ENCODE peak calls at places on chromosomes 11 and 22, in four cellular contexts. Y, R, M and I are unnamed samples.

GRCh38 chr22:49480340-49480739 is 347.3 kb downstream of the BRD1 start:
- DNase-seq in Y (no peak), R (no peak), M (no peak), I (no peak)

GRCh38 chr22:42376721-42377177 is 55.5 kb downstream of the NFAM1 start:
- DNase-seq in Y (no peak), R (peak; percentile 70), M (no peak), I (no peak)

GRCh38 chr11:118415051-118415738 is 13.8 kb downstream of the ATP5MG start:
- DNase-seq in Y (no peak), R (no peak), M (no peak), I (no peak)

GRCh38 chr11:92440701-92441338 is 216.2 kb downstream of the FAT3 start:
- DNase-seq in Y (peak; percentile 16), R (no peak), M (no peak), I (no peak)

GRCh38 chr22:20464096-20464614 is 26.5 kb upstream of the SCARF2 start:
- DNase-seq in Y (no peak), R (no peak), M (no peak), I (no peak)

GRCh38 chr22:20751185-20751851 is 22.6 kb upstream of the SERPIND1 start:
- DNase-seq in Y (no peak), R (no peak), M (no peak), I (no peak)

GRCh38 chr11:9524001-9524400 is 49.5 kb upstream of the WEE1 start:
- DNase-seq in Y (no peak), R (no peak), M (no peak), I (no peak)

GRCh38 chr11:66136752-66137123 is 66.7 kb downstream of the PACS1 start:
- DNase-seq in Y (no peak), R (no peak), M (peak; percentile 32), I (peak; percentile 55)

GRCh38 chr11:117827521-117828511 is 3.3 kb upstream of the FXYD2 start:
- DNase-seq in Y (no peak), R (peak; percentile 14), M (no peak), I (no peak)

GRCh38 chr11:2310786-2311455 is 9.1 kb downstream of the TSPAN32 start:
- DNase-seq in Y (no peak), R (no peak), M (no peak), I (no peak)

GRCh38 chr11:133253570-133253969 is 278.7 kb downstream of the OPCML start:
- DNase-seq in Y (no peak), R (no peak), M (no peak), I (no peak)

GRCh38 chr11:78138694-78139421 is 568 bp downstream of the ALG8 start:
- DNase-seq in Y (peak; percentile 56), R (peak; percentile 50), M (peak; percentile 63), I (peak; percentile 22)

GRCh38 chr11:86559311-86559945 is 113.0 kb downstream of the ME3 start:
- DNase-seq in Y (peak; percentile 31), R (no peak), M (peak; percentile 95), I (peak; percentile 43)

GRCh38 chr11:843818-844692 is 1.4 kb downstream of the TSPAN4 start:
- DNase-seq in Y (peak; percentile 68), R (peak; percentile 84), M (peak; percentile 63), I (peak; percentile 92)

GRCh38 chr11:121415861-121416260 is 36.3 kb upstream of the SORL1 start:
- DNase-seq in Y (peak; percentile 16), R (peak; percentile 81), M (peak; percentile 68), I (peak; percentile 92)

GRCh38 chr11:24295360-24295759 is 201.5 kb upstream of the LUZP2 start:
- DNase-seq in Y (no peak), R (no peak), M (no peak), I (no peak)

GRCh38 chr11:8097062-8097814 is 16.2 kb downstream of the TUB start:
- DNase-seq in Y (no peak), R (no peak), M (no peak), I (no peak)

GRCh38 chr22:17786435-17787158 is 12.3 kb upstream of the BID start:
- DNase-seq in Y (no peak), R (no peak), M (no peak), I (peak; percentile 76)

GRCh38 chr11:33329705-33330329 is 72.6 kb downstream of the HIPK3 start:
- DNase-seq in Y (peak; percentile 92), R (peak; percentile 53), M (peak; percentile 74), I (peak; percentile 68)

GRCh38 chr11:46247664-46248063 is 29.8 kb upstream of the CREB3L1 start:
- DNase-seq in Y (peak; percentile 80), R (peak; percentile 78), M (peak; percentile 71), I (peak; percentile 82)

GRCh38 chr11:93089474-93090102 is 108.2 kb downstream of the SLC36A4 start:
- DNase-seq in Y (peak; percentile 79), R (peak; percentile 38), M (peak; percentile 61), I (peak; percentile 72)

GRCh38 chr11:128759597-128759996 is 65.7 kb downstream of the FLI1 start:
- DNase-seq in Y (no peak), R (no peak), M (no peak), I (no peak)

GRCh38 chr22:19121631-19122142 is 525 bp downstream of the DGCR2 start:
- DNase-seq in Y (peak; percentile 34), R (peak; percentile 59), M (no peak), I (peak; percentile 52)

GRCh38 chr22:32340437-32340836 is 17.2 kb upstream of the RFPL3 start:
- DNase-seq in Y (no peak), R (no peak), M (no peak), I (no peak)

GRCh38 chr11:9076661-9077060 is 14.7 kb downstream of the SCUBE2 start:
- DNase-seq in Y (no peak), R (no peak), M (peak; percentile 55), I (no peak)

GRCh38 chr22:17960695-17961442 is 63.5 kb downstream of the MICAL3 start:
- DNase-seq in Y (no peak), R (no peak), M (no peak), I (no peak)

GRCh38 chr11:16759857-16760256 is 21.4 kb downstream of the C11orf58 start:
- DNase-seq in Y (no peak), R (no peak), M (no peak), I (no peak)

GRCh38 chr11:26626346-26626745 is 54.3 kb upstream of the MUC15 start:
- DNase-seq in Y (peak; percentile 47), R (no peak), M (peak; percentile 71), I (peak; percentile 9)

GRCh38 chr11:12505183-12505582 is 127.8 kb downstream of the PARVA start:
- DNase-seq in Y (no peak), R (no peak), M (no peak), I (no peak)

GRCh38 chr11:130371004-130371590 is 56.4 kb upstream of the ZBTB44 start:
- DNase-seq in Y (no peak), R (no peak), M (peak; percentile 41), I (no peak)

GRCh38 chr22:37274380-37274862 is 7.9 kb upstream of the CYTH4 start:
- DNase-seq in Y (no peak), R (peak; percentile 36), M (no peak), I (no peak)

GRCh38 chr11:67056640-67057409 is at the start of gene RHOD:
- DNase-seq in Y (no peak), R (peak; percentile 61), M (no peak), I (peak; percentile 61)

GRCh38 chr11:73477518-73477917 is 101.3 kb downstream of the RELT start:
- DNase-seq in Y (no peak), R (no peak), M (no peak), I (no peak)

GRCh38 chr11:62602141-62603071 is 741 bp upstream of the MTA2 start:
- DNase-seq in Y (peak; percentile 81), R (peak; percentile 80), M (no peak), I (no peak)

GRCh38 chr11:59728913-59729312 is 15.3 kb upstream of the OR10V1 start:
- DNase-seq in Y (no peak), R (no peak), M (peak; percentile 16), I (no peak)

GRCh38 chr22:22348127-22348814 is 103.7 kb downstream of the VPREB1 start:
- DNase-seq in Y (peak; percentile 24), R (no peak), M (peak; percentile 7), I (peak; percentile 14)

GRCh38 chr11:61922539-61922938 is 5.2 kb upstream of the RAB3IL1 start:
- DNase-seq in Y (peak; percentile 97), R (peak; percentile 69), M (no peak), I (no peak)

GRCh38 chr22:31075961-31076360 is 5.2 kb upstream of the SMTN start:
- DNase-seq in Y (no peak), R (peak; percentile 72), M (no peak), I (no peak)

GRCh38 chr11:118921121-118921928 is 4.4 kb downstream of the BCL9L start:
- DNase-seq in Y (peak; percentile 84), R (peak; percentile 68), M (peak; percentile 83), I (peak; percentile 98)

GRCh38 chr22:45263790-45264269 is 20.9 kb upstream of the UPK3A start:
- DNase-seq in Y (no peak), R (peak; percentile 63), M (peak; percentile 80), I (peak; percentile 75)
- TF ChIP-seq CTCF in Y (no peak), R (peak; percentile 44), M (peak; percentile 85), I (peak; percentile 63)

GRCh38 chr11:96520939-96521338 is 131.1 kb downstream of the JRKL start:
- DNase-seq in Y (no peak), R (no peak), M (no peak), I (no peak)

GRCh38 chr11:96530473-96530872 is 140.7 kb downstream of the JRKL start:
- DNase-seq in Y (no peak), R (no peak), M (no peak), I (no peak)

DNA sequence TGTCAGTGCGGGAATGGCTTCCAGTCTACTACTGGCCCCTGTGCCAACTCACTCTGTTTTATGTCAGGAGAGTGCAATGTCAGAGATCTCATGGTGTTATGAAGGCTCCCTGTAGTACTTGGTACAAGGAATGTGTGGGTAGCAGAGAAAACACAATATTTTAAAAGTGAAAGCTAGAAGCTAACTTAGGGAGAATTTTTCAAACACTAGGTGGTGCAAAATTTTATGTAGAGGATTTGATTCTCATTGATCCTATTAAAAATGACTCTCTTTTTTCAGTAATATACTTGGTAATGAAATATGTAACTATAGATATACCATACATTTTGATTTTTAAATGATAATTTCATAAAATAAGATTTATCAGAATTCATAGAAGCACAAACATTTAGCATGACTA is 134.7 kb downstream of the JRKL start:
- DNase-seq in Y (no peak), R (no peak), M (no peak), I (no peak)
- TF ChIP-seq CTCF in Y (peak; percentile 48), R (no peak), M (no peak), I (no peak)

GRCh38 chr22:33906954-33907353 is 13.3 kb downstream of the LARGE1 start:
- DNase-seq in Y (no peak), R (no peak), M (no peak), I (no peak)

GRCh38 chr22:33909075-33909458 is 11.2 kb downstream of the LARGE1 start:
- DNase-seq in Y (no peak), R (no peak), M (no peak), I (no peak)

GRCh38 chr22:33908201-33909074 is 11.8 kb downstream of the LARGE1 start:
- DNase-seq in Y (no peak), R (no peak), M (no peak), I (no peak)

GRCh38 chr22:33913188-33913587 is 7.1 kb downstream of the LARGE1 start:
- DNase-seq in Y (no peak), R (no peak), M (no peak), I (no peak)

DNA sequence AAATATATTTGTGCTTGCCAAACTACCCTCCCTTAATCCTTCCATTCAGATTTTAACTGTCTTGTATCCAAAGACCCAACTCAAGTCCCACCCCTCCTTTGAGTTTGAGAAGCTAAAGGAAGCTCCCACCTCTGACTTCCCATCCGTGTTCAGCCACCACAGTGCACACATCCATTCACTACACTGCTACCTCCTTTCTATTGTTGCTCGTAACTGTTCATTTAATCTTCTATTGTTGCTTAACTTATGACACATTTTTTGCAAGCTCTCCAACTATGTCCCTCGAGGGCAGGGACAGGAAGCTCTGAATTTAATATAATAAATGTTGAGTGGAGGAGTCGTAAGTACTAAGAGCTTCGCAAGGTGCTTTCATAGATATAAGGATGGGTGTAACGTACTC is 10.4 kb downstream of the LARGE1 start:
- DNase-seq in Y (no peak), R (no peak), M (no peak), I (no peak)
- TF ChIP-seq CTCF in Y (no peak), R (no peak), M (no peak), I (no peak)

GRCh38 chr11:18853086-18853720 is 61.6 kb upstream of the PTPN5 start:
- DNase-seq in Y (peak; percentile 11), R (no peak), M (peak; percentile 60), I (peak; percentile 50)
- TF ChIP-seq CTCF in Y (peak; percentile 53), R (peak; percentile 12), M (peak; percentile 71), I (peak; percentile 62)